ENCODE peak calls at places on chromosomes 7 and 10, in nine cellular contexts. C is left lung; V is cardiac muscle cell; A is endothelial cell of umbilical vein; F is OCI-LY7; Q is Caco-2; W is left ventricle myocardium inferior; O is CD8-positive, alpha-beta T cell; E is heart left ventricle. S is an unnamed sample.
A peak's percentile ranks its signal among the peaks of the same experiment; 100 is the strongest.

GRCh38 chr7:124603066-124603465 is 162.5 kb downstream of the GPR37 start:
- DNase-seq in C (no peak), V (no peak), A (no peak), F (no peak), Q (no peak), W (no peak), O (no peak), E (no peak), S (no peak)

GRCh38 chr7:18874875-18875274 is 242.6 kb downstream of the TWIST1 start:
- DNase-seq in C (no peak), V (peak; percentile 51), A (no peak), F (no peak), Q (no peak), W (no peak), O (no peak), E (no peak), S (no peak)

GRCh38 chr10:131141645-131142445 is 169.7 kb downstream of the TCERG1L start:
- DNase-seq in C (peak; percentile 35), V (no peak), A (no peak), F (no peak), Q (no peak), W (no peak), O (no peak), E (no peak), S (no peak)

GRCh38 chr7:54812747-54813146 is 53.7 kb upstream of the SEC61G start:
- DNase-seq in C (no peak), V (no peak), A (no peak), F (no peak), Q (no peak), W (no peak), O (no peak), E (no peak), S (no peak)

GRCh38 chr10:79898597-79899325 is 50.1 kb downstream of the SFTPD start:
- DNase-seq in C (no peak), V (no peak), A (no peak), F (no peak), Q (no peak), W (no peak), O (no peak), E (no peak), S (no peak)

GRCh38 chr7:25048444-25048834 is 68.5 kb upstream of the OSBPL3 start:
- DNase-seq in C (no peak), V (no peak), A (no peak), F (no peak), Q (no peak), W (no peak), O (no peak), E (no peak), S (no peak)

GRCh38 chr7:70647801-70648491 is 484.0 kb upstream of the GALNT17 start:
- DNase-seq in C (no peak), V (no peak), A (no peak), F (no peak), Q (no peak), W (no peak), O (peak; percentile 47), E (no peak), S (no peak)

GRCh38 chr7:194996-195829 is 2.8 kb downstream of the FAM20C start:
- DNase-seq in C (no peak), V (peak; percentile 38), A (no peak), F (no peak), Q (no peak), W (no peak), O (no peak), E (no peak), S (no peak)

GRCh38 chr7:123864012-123864411 is 19.0 kb downstream of the HYAL4 start:
- DNase-seq in C (no peak), V (no peak), A (no peak), F (no peak), Q (no peak), W (no peak), O (no peak), E (no peak), S (no peak)

GRCh38 chr7:105330526-105330925 is 58.2 kb downstream of the SRPK2 start:
- DNase-seq in C (no peak), V (no peak), A (no peak), F (no peak), Q (no peak), W (no peak), O (no peak), E (no peak), S (no peak)

GRCh38 chr7:6615853-6616555 is 594 bp downstream of the ZNF853 start:
- DNase-seq in C (peak; percentile 79), V (no peak), A (no peak), F (no peak), Q (peak; percentile 47), W (no peak), O (no peak), E (no peak), S (no peak)

GRCh38 chr7:47501406-47501805 is 80.5 kb downstream of the TNS3 start:
- DNase-seq in C (no peak), V (peak; percentile 82), A (no peak), F (no peak), Q (no peak), W (no peak), O (no peak), E (no peak), S (no peak)

GRCh38 chr7:91876391-91877133 is 3.9 kb downstream of the MTERF1 start:
- DNase-seq in C (no peak), V (peak; percentile 60), A (no peak), F (no peak), Q (no peak), W (no peak), O (no peak), E (no peak), S (no peak)
- H3K4me1 ChIP-seq in C (no peaks in the 10 kb centered on the region), V (no peaks in the 10 kb centered on the region), A (peaks cover 11% of the 10 kb centered on the region), F (peaks cover 11% of the 10 kb centered on the region), Q (no peaks in the 10 kb centered on the region), W (peaks cover 44% of the 10 kb centered on the region), O (peaks cover 21% of the 10 kb centered on the region), E (peaks cover 7% of the 10 kb centered on the region), S (peaks cover 3% of the 10 kb centered on the region)

GRCh38 chr10:73837072-73837471 is 25.7 kb upstream of the NDST2 start:
- DNase-seq in C (no peak), V (peak; percentile 66), A (peak; percentile 83), F (no peak), Q (no peak), W (no peak), O (no peak), E (no peak), S (no peak)
- H3K36me3 ChIP-seq in C (no peaks in the 10 kb centered on the region), V (peaks cover 12% of the 10 kb centered on the region), A (no peaks in the 10 kb centered on the region), F (peaks cover 18% of the 10 kb centered on the region), Q (peaks cover 9% of the 10 kb centered on the region), W (peaks cover 51% of the 10 kb centered on the region), O (peaks cover 20% of the 10 kb centered on the region), E (peaks cover 44% of the 10 kb centered on the region), S (peaks cover 2% of the 10 kb centered on the region)

GRCh38 chr7:79504607-79505389 is 51.3 kb upstream of the MAGI2 start:
- DNase-seq in C (no peak), V (peak; percentile 29), A (peak; percentile 9), F (no peak), Q (peak; percentile 67), W (no peak), O (no peak), E (no peak), S (no peak)

GRCh38 chr7:79506481-79506880 is 53.0 kb upstream of the MAGI2 start:
- DNase-seq in C (no peak), V (peak; percentile 73), A (no peak), F (no peak), Q (peak; percentile 55), W (no peak), O (no peak), E (no peak), S (no peak)

GRCh38 chr7:79497728-79498127 is 44.3 kb upstream of the MAGI2 start:
- DNase-seq in C (no peak), V (no peak), A (no peak), F (no peak), Q (no peak), W (no peak), O (no peak), E (no peak), S (no peak)

GRCh38 chr7:79507161-79507560 is 53.7 kb upstream of the MAGI2 start:
- DNase-seq in C (no peak), V (no peak), A (no peak), F (no peak), Q (peak; percentile 40), W (no peak), O (no peak), E (no peak), S (no peak)

DNA sequence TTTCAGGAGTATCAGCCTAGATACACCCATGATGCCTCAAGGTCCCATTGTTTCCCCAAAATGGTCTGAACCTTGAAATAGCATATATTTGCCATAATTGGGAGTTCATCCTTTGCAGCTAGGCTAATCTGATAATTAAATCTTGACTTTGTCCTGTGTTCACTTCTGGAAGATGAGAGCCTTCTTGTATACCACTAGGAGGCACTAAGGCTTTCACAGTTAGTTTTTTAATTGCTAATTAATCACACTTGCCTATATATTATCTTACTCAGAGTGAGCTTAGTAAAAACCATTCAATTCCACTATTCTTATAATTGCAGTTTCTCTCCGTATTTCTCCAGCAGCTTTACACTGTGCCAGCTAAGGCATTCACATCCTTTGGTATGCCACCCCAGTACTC is 48.7 kb upstream of the MAGI2 start:
- DNase-seq in C (no peak), V (no peak), A (peak; percentile 16), F (no peak), Q (no peak), W (no peak), O (no peak), E (no peak), S (no peak)
- TF ChIP-seq CTCF in C (no peak), V (peak; percentile 27), A (peak; percentile 28), F (peak; percentile 38), Q (no peak), W (no peak), O (no peak), E (no peak), S (peak; percentile 28)

GRCh38 chr7:84492128-84492527 is 297.5 kb upstream of the SEMA3A start:
- DNase-seq in C (no peak), V (no peak), A (no peak), F (no peak), Q (no peak), W (no peak), O (no peak), E (no peak), S (no peak)

GRCh38 chr7:84502222-84502621 is 307.6 kb upstream of the SEMA3A start:
- DNase-seq in C (no peak), V (no peak), A (no peak), F (no peak), Q (no peak), W (no peak), O (no peak), E (no peak), S (no peak)

GRCh38 chr7:84492565-84493034 is 298.0 kb upstream of the SEMA3A start:
- DNase-seq in C (no peak), V (no peak), A (no peak), F (no peak), Q (no peak), W (no peak), O (no peak), E (no peak), S (peak; percentile 72)

DNA sequence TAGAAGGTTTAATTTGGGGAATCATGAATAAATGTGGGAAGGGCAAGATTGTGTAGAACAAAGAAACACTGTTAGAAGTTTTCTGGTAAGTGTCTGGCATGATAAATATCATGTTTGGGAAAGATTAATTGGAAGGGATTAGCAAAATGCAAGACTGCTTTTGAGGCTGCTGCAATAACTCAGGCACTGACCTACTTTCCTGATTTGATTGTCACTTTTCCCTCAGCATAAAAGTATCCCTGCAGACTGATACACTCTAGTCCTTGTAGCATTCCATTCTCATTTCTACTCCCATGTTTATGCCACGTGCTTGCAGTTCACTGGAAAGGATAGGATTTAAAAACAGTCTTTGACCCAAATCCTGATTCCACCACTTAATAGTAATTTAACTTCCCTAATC is 303.3 kb upstream of the SEMA3A start:
- DNase-seq in C (no peak), V (peak; percentile 12), A (no peak), F (no peak), Q (no peak), W (no peak), O (no peak), E (no peak), S (no peak)
- H3K4me1 ChIP-seq in C (no peaks in the 10 kb centered on the region), V (no peaks in the 10 kb centered on the region), A (no peaks in the 10 kb centered on the region), F (no peaks in the 10 kb centered on the region), Q (no peaks in the 10 kb centered on the region), W (no peaks in the 10 kb centered on the region), O (no peaks in the 10 kb centered on the region), E (no peaks in the 10 kb centered on the region), S (peaks cover 14% of the 10 kb centered on the region)